ENCODE peak calls at places on chromosomes 11 and 22, in nine cellular contexts. X, C, S, J, T, U, O, I and R are unnamed samples.

GRCh38 chr11:86182976-86183584 is 61.5 kb upstream of the EED start:
- DNase-seq in X (peak; percentile 89), C (peak; percentile 95), S (peak; percentile 35), J (no peak), T (no peak), U (no peak), O (no peak), I (no peak), R (peak; percentile 42)

GRCh38 chr11:31956310-31956709 is 134.6 kb upstream of the RCN1 start:
- DNase-seq in X (no peak), C (peak; percentile 66), S (peak; percentile 36), J (no peak), T (no peak), U (no peak), O (no peak), I (no peak), R (no peak)

GRCh38 chr11:91749231-91749630 is 475.4 kb upstream of the FAT3 start:
- DNase-seq in X (no peak), C (peak; percentile 77), S (no peak), J (no peak), T (no peak), U (no peak), O (no peak), I (no peak), R (no peak)

GRCh38 chr11:118618115-118618990 is 10.9 kb downstream of the PHLDB1 start:
- DNase-seq in X (peak; percentile 69), C (peak; percentile 40), S (peak; percentile 96), J (peak; percentile 14), T (no peak), U (no peak), O (no peak), I (peak; percentile 83), R (no peak)

GRCh38 chr22:48629631-48630443 is 1197.8 kb downstream of the BRD1 start:
- DNase-seq in X (no peak), C (no peak), S (no peak), J (no peak), T (no peak), U (no peak), O (no peak), I (no peak), R (no peak)

GRCh38 chr11:24592342-24592741 is 95.5 kb downstream of the LUZP2 start:
- DNase-seq in X (no peak), C (no peak), S (peak; percentile 75), J (no peak), T (no peak), U (no peak), O (no peak), I (no peak), R (no peak)

GRCh38 chr11:43360361-43361032 is 1.8 kb downstream of the TTC17 start:
- DNase-seq in X (no peak), C (no peak), S (peak; percentile 42), J (no peak), T (no peak), U (no peak), O (no peak), I (no peak), R (no peak)

GRCh38 chr11:122186439-122187080 is 70.5 kb upstream of the BLID start:
- DNase-seq in X (no peak), C (peak; percentile 97), S (peak; percentile 97), J (no peak), T (no peak), U (no peak), O (no peak), I (no peak), R (no peak)

GRCh38 chr11:126406368-126406767 is 50.9 kb downstream of the ST3GAL4 start:
- DNase-seq in X (no peak), C (no peak), S (no peak), J (no peak), T (no peak), U (no peak), O (no peak), I (no peak), R (no peak)

GRCh38 chr11:41720761-41721160 is 261.3 kb upstream of the LRRC4C start:
- DNase-seq in X (no peak), C (no peak), S (no peak), J (peak; percentile 55), T (no peak), U (no peak), O (no peak), I (no peak), R (no peak)

GRCh38 chr11:113473983-113474361 is 1.2 kb downstream of the DRD2 start:
- DNase-seq in X (no peak), C (no peak), S (no peak), J (no peak), T (no peak), U (no peak), O (no peak), I (no peak), R (no peak)

GRCh38 chr11:35747638-35748037 is 85.1 kb downstream of the TRIM44 start:
- DNase-seq in X (no peak), C (no peak), S (no peak), J (peak; percentile 43), T (no peak), U (no peak), O (no peak), I (no peak), R (no peak)

GRCh38 chr11:89477175-89477574 is 14.0 kb downstream of the NOX4 start:
- DNase-seq in X (no peak), C (no peak), S (no peak), J (peak; percentile 8), T (no peak), U (peak; percentile 68), O (no peak), I (no peak), R (no peak)

GRCh38 chr22:30829901-30830550 is 135.4 kb downstream of the OSBP2 start:
- DNase-seq in X (no peak), C (peak; percentile 99), S (peak; percentile 97), J (no peak), T (no peak), U (no peak), O (no peak), I (no peak), R (no peak)

GRCh38 chr11:120133216-120134105 is 4.5 kb downstream of the TRIM29 start:
- DNase-seq in X (peak; percentile 40), C (no peak), S (no peak), J (no peak), T (no peak), U (peak; percentile 16), O (no peak), I (peak; percentile 2), R (no peak)

DNA sequence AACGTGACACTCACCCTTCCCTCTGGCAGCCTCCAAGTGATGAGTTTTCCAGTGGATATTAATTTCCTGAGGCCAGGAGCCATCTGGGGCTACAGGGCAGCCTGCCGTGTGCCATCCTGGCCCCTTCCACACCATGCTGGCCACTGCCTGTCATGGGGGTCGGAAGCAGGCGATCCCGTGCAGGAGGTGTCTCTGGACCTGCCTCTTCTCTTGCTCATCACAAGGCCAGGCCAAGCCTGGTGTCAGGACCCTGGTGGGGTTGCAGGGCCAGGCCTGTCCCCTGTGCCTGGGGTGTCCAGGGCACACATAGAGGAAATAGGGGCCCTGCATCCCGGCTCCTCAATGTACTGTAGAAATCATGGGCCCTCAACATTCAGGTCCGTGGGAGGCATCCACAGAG is 3.6 kb downstream of the KRTAP5-3 start:
- DNase-seq in X (no peak), C (no peak), S (no peak), J (no peak), T (no peak), U (no peak), O (no peak), I (no peak), R (no peak)
- TF ChIP-seq CTCF in X (no peak), C (no peak), S (no peak), J (no peak), T (no peak), U (no peak), O (no peak), I (no peak), R (no peak)

GRCh38 chr11:64787526-64788320 is 9.4 kb upstream of the SF1 start:
- DNase-seq in X (peak; percentile 90), C (peak; percentile 25), S (peak; percentile 33), J (peak; percentile 77), T (no peak), U (peak; percentile 76), O (peak; percentile 40), I (peak; percentile 51), R (peak; percentile 56)

GRCh38 chr11:64791781-64792291 is 11.2 kb downstream of the MAP4K2 start:
- DNase-seq in X (no peak), C (no peak), S (no peak), J (no peak), T (no peak), U (no peak), O (no peak), I (peak; percentile 11), R (no peak)

GRCh38 chr11:64788321-64789215 is 10.2 kb upstream of the SF1 start:
- DNase-seq in X (no peak), C (no peak), S (no peak), J (no peak), T (no peak), U (no peak), O (no peak), I (peak; percentile 12), R (no peak)

GRCh38 chr11:64790205-64791095 is 12.1 kb upstream of the SF1 start:
- DNase-seq in X (no peak), C (no peak), S (no peak), J (no peak), T (no peak), U (no peak), O (no peak), I (peak; percentile 10), R (no peak)

GRCh38 chr11:64789331-64790204 is 11.2 kb upstream of the SF1 start:
- DNase-seq in X (no peak), C (no peak), S (no peak), J (no peak), T (no peak), U (no peak), O (no peak), I (peak; percentile 12), R (no peak)
- H3K27ac ChIP-seq in X (no peak overlapping the region), C (no peak overlapping the region), S (no peak overlapping the region), J (no peak overlapping the region), T (no peak overlapping the region), U (no peak overlapping the region), O (no peak overlapping the region), I (no peak overlapping the region), R (no peak overlapping the region)

DNA sequence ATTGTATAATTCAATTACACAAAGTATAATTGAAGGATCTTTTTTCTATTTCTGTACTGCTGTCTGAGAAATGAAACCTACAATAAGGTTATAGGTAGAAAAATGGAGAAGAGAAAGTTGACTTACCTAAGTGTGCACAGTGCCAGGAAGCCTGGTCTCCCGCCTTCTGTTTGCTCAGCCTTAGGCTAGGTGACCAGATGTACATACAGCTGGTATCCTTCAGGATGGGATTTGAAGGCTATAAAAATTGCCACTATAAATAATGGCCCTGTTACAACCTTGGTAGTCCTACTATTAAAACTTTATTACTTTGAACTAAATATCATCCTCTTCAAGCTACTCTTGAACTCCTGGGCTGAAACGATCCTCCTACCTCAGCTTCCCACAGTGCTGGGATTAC is 19.7 kb downstream of the OR51E2 start:
- DNase-seq in X (no peak), C (no peak), S (no peak), J (no peak), T (no peak), U (no peak), O (no peak), I (no peak), R (no peak)
- H3K27me3 ChIP-seq in X (no peaks in the 10 kb centered on the region), C (no peaks in the 10 kb centered on the region), S (no peaks in the 10 kb centered on the region), J (no peaks in the 10 kb centered on the region), T (no peaks in the 10 kb centered on the region), U (no peaks in the 10 kb centered on the region), O (no peaks in the 10 kb centered on the region), I (no peaks in the 10 kb centered on the region), R (peaks cover 5% of the 10 kb centered on the region)

DNA sequence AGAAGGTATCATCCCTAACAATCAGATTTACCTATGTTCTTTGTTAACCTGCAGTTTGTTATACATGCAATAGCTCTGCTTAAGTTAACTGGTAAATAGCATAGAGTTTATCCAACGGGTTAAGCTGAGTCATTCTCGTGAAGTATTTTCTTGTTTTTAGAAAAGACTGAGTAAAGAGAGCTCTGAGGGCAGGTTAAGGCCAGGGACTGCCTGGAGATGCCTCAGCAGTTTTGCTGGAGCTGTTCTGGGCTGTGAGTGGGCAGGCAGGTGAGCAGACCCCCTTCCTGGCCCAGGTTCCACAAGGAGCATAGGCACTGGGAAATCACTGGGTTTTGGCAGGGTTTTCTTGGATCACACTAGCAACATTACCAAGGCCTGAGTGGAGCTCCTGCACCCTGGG is 27.0 kb downstream of the IRAG1 start:
- DNase-seq in X (no peak), C (peak; percentile 19), S (peak; percentile 74), J (no peak), T (no peak), U (no peak), O (no peak), I (no peak), R (no peak)
- TF ChIP-seq CTCF in X (no peak), C (no peak), S (no peak), J (no peak), T (no peak), U (no peak), O (no peak), I (no peak), R (no peak)